ENCODE peak calls at places on chromosomes 12 and 14, in six cellular contexts. W is H1, A is K562, Z is HCT116, K is HepG2, R is NT2/D1. T is an unnamed sample.

GRCh38 chr12:109715310-109716091 is 1.9 kb downstream of the FAM222A start:
- DNase-seq in W (no peak), A (peak; percentile 33), Z (no peak), K (no peak), R (no peak), T (no peak)

GRCh38 chr12:130186631-130187269 is 24.5 kb downstream of the FZD10 start:
- DNase-seq in W (no peak), A (no peak), Z (no peak), K (no peak), R (peak; percentile 50), T (no peak)

GRCh38 chr12:96121271-96121711 is 72.9 kb upstream of the ELK3 start:
- DNase-seq in W (no peak), A (peak; percentile 9), Z (no peak), K (no peak), R (no peak), T (peak; percentile 17)

GRCh38 chr14:85293820-85294219 is 236.1 kb upstream of the FLRT2 start:
- DNase-seq in W (no peak), A (no peak), Z (no peak), K (no peak), R (no peak), T (no peak)

GRCh38 chr14:101060171-101060601 is 156.7 kb upstream of the RTL1 start:
- DNase-seq in W (no peak), A (no peak), Z (no peak), K (no peak), R (no peak), T (no peak)

GRCh38 chr14:59631237-59631636 is 54.6 kb upstream of the CCDC175 start:
- DNase-seq in W (no peak), A (peak; percentile 30), Z (no peak), K (peak; percentile 9), R (no peak), T (no peak)

GRCh38 chr12:46237381-46238045 is 31.3 kb downstream of the SLC38A1 start:
- DNase-seq in W (no peak), A (no peak), Z (no peak), K (no peak), R (no peak), T (no peak)

GRCh38 chr14:30608533-30609006 is 13.5 kb upstream of the SCFD1 start:
- DNase-seq in W (no peak), A (no peak), Z (no peak), K (no peak), R (no peak), T (no peak)

GRCh38 chr12:78229491-78230209 is 399.0 kb downstream of the NAV3 start:
- DNase-seq in W (peak; percentile 19), A (peak; percentile 9), Z (peak; percentile 44), K (peak; percentile 28), R (peak; percentile 39), T (peak; percentile 21)

GRCh38 chr12:46778415-46778814 is 47.4 kb downstream of the SLC38A4 start:
- DNase-seq in W (no peak), A (no peak), Z (no peak), K (no peak), R (no peak), T (no peak)

GRCh38 chr12:10143205-10143604 is 13.2 kb upstream of the CLEC7A start:
- DNase-seq in W (no peak), A (no peak), Z (no peak), K (no peak), R (no peak), T (no peak)

GRCh38 chr14:62739647-62740046 is 305.6 kb downstream of the KCNH5 start:
- DNase-seq in W (no peak), A (no peak), Z (no peak), K (no peak), R (no peak), T (no peak)

GRCh38 chr14:86639146-86639545 is 1109.2 kb downstream of the FLRT2 start:
- DNase-seq in W (no peak), A (no peak), Z (no peak), K (no peak), R (no peak), T (no peak)

GRCh38 chr12:115597157-115597712 is 680.3 kb downstream of the MED13L start:
- DNase-seq in W (no peak), A (peak; percentile 9), Z (peak; percentile 16), K (peak; percentile 10), R (no peak), T (no peak)

GRCh38 chr12:2284857-2285256 is 232.1 kb downstream of the CACNA1C start:
- DNase-seq in W (peak; percentile 64), A (peak; percentile 9), Z (peak; percentile 37), K (peak; percentile 29), R (peak; percentile 93), T (no peak)

DNA sequence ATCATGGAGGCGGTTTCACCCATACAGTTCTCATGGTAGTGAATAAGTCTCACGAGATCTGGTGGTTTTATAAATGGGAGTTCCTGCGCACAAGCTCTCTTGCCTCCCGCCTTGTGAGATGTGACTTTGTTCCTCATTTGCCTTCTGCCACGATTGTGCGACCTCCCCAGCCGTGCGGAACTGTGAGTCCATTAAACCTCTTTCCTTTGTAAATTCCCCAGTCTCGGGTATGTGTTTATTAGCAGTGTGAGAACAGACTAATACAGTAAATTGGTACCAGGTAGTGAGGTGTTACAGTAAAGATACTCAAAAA is 8.1 kb upstream of the CCDC88C start:
- DNase-seq in W (no peak), A (peak; percentile 70), Z (no peak), K (no peak), R (no peak), T (no peak)
- TF ChIP-seq ZNF274 in W (no peak), A (no peak), Z (no peak), K (no peak), R (no peak), T (no peak)

DNA sequence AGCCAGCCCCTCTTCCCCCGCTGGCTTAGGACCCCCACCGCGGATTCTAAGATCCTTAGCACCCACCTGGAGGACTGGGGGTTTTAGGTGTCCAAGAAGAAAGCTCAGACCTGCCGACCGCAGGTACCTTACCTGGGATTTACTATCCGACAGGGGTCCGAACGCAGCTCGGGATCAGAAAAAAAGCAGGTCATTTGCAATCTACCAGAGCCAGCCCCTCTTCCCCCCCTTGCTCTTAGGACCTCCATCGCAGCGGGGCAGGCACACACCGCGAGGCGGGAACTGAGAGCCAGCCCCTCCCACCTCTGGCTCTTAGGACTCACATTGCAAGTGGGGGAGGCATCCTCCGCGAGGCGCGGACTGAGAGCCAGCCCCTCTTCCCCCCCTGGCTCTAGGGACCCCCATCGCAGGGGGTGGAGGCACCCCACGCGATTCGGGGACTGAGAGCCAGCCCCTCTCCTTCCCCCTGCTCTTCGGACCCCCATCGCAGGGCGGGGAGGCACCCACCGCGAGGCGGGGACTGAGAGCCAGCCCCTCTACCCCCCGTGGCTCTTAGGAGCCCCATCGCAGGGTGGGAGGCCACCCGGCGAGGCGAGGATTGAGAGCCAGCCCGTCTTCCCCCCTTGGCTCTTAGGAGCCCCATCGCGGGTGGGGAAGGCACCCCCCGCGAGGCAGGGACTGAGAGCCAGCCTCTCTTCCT is 45.3 kb downstream of the DDX11 start:
- DNase-seq in W (no peak), A (peak; percentile 64), Z (peak; percentile 12), K (no peak), R (peak; percentile 92), T (no peak)
- TF ChIP-seq ZNF274 in W (no peak), A (no peak), Z (no peak), K (no peak), R (no peak), T (no peak)

GRCh38 chr12:12333980-12334709 is 15.9 kb downstream of the MANSC1 start:
- DNase-seq in W (no peak), A (peak; percentile 64), Z (peak; percentile 47), K (peak; percentile 53), R (peak; percentile 85), T (peak; percentile 19)
- TF ChIP-seq ZNF274 in W (no peak), A (no peak), Z (no peak), K (no peak), R (no peak), T (no peak)

GRCh38 chr12:132289356-132290202 is 39.8 kb downstream of the GALNT9 start:
- DNase-seq in W (no peak), A (no peak), Z (no peak), K (no peak), R (no peak), T (no peak)
- TF ChIP-seq ZNF274 in W (no peak), A (no peak), Z (no peak), K (no peak), R (no peak), T (no peak)

GRCh38 chr12:25995906-25996305 is 37.4 kb downstream of the RASSF8 start:
- DNase-seq in W (no peak), A (no peak), Z (no peak), K (no peak), R (no peak), T (no peak)
- TF ChIP-seq ZNF274 in W (no peak), A (no peak), Z (no peak), K (no peak), R (no peak), T (no peak)

T was measured in GM12878.